ENCODE peak calls at places on chromosomes 5 and 9, in six cellular contexts. I, G, V, O, R and C are unnamed samples.

GRCh38 chr9:38720083-38720755 is at the start of gene FAM240B:
- DNase-seq in O (no peak), I (no peak), V (no peak), G (no peak), R (no peak), C (no peak)

GRCh38 chr9:107251756-107252322 is 31.2 kb upstream of the RAD23B start:
- DNase-seq in G (peak), I (no peak), V (no peak), R (no peak), O (no peak), C (no peak)

GRCh38 chr9:78296208-78296892 is 575 bp upstream of the PSAT1 start:
- DNase-seq in I (no peak), V (peak), O (peak), G (peak), R (no peak), C (no peak)

GRCh38 chr9:123239726-123240125 is 28.7 kb downstream of the STRBP start:
- DNase-seq in I (no peak), V (no peak), R (no peak), G (no peak), O (no peak), C (no peak)

GRCh38 chr5:32329395-32329834 is 16.7 kb upstream of the MTMR12 start:
- DNase-seq in O (peak), I (peak), V (peak), R (peak), G (no peak), C (peak)

GRCh38 chr5:41325074-41325473 is 111.7 kb upstream of the C6 start:
- DNase-seq in R (no peak), O (no peak), V (no peak), I (no peak), G (no peak), C (no peak)

GRCh38 chr5:176780951-176781350 is 29.4 kb upstream of the UNC5A start:
- DNase-seq in V (peak), I (no peak), O (no peak), R (no peak), G (no peak), C (no peak)

GRCh38 chr5:4511996-4512656 is 628.0 kb upstream of the ADAMTS16 start:
- DNase-seq in R (no peak), G (no peak), O (peak), V (peak), I (no peak), C (no peak)

GRCh38 chr5:53422539-53422938 is 57.9 kb upstream of the FST start:
- DNase-seq in R (no peak), I (no peak), G (peak), O (no peak), V (no peak), C (no peak)

GRCh38 chr9:34163439-34163838 is 15.4 kb upstream of the UBAP1 start:
- DNase-seq in O (no peak), R (no peak), V (no peak), G (no peak), I (no peak), C (no peak)

GRCh38 chr9:95465115-95465514 is 51.7 kb downstream of the PTCH1 start:
- DNase-seq in G (no peak), I (no peak), O (no peak), V (no peak), R (no peak), C (no peak)

GRCh38 chr5:180299526-180299925 is 7.6 kb upstream of the MAPK9 start:
- DNase-seq in O (no peak), G (no peak), R (no peak), V (no peak), I (no peak), C (no peak)

GRCh38 chr5:116614603-116614920 is 39.9 kb upstream of the SEMA6A start:
- DNase-seq in I (no peak), V (no peak), G (no peak), R (no peak), O (no peak), C (no peak)